ENCODE peak calls at places on chromosome 13, in six cellular contexts. U is sigmoid colon, N is stomach, P is spleen, Q is suprapubic skin, S is HCT116. K is an unnamed sample.

GRCh38 chr13:32253911-32254399 is 61.2 kb downstream of the ZAR1L start:
- DNase-seq in U (no peak), N (peak; percentile 52), P (no peak), Q (no peak), S (no peak), K (no peak)

GRCh38 chr13:60155978-60156377 is 7.8 kb downstream of the DIAPH3 start:
- DNase-seq in U (no peak), N (no peak), P (no peak), Q (no peak), S (no peak), K (no peak)

GRCh38 chr13:21012841-21013681 is 48.3 kb downstream of the LATS2 start:
- DNase-seq in U (no peak), N (no peak), P (no peak), Q (no peak), S (no peak), K (no peak)

GRCh38 chr13:97802213-97802612 is 151.3 kb upstream of the IPO5 start:
- DNase-seq in U (no peak), N (no peak), P (no peak), Q (no peak), S (no peak), K (no peak)

GRCh38 chr13:44576396-44577235 is 486 bp upstream of the TSC22D1 start:
- DNase-seq in U (peak; percentile 66), N (peak; percentile 34), P (no peak), Q (peak; percentile 68), S (no peak), K (peak; percentile 92)

GRCh38 chr13:91236182-91236581 is 111.3 kb upstream of the MIR17HG start:
- DNase-seq in U (no peak), N (no peak), P (no peak), Q (no peak), S (no peak), K (no peak)

GRCh38 chr13:71799320-71799719 is 67.7 kb downstream of the DACH1 start:
- DNase-seq in U (no peak), N (no peak), P (no peak), Q (no peak), S (no peak), K (no peak)

GRCh38 chr13:76872686-76873085 is 13.5 kb downstream of the KCTD12 start:
- DNase-seq in U (no peak), N (no peak), P (no peak), Q (no peak), S (no peak), K (no peak)

GRCh38 chr13:50171585-50172282 is 156.5 kb downstream of the KCNRG start:
- DNase-seq in U (no peak), N (no peak), P (no peak), Q (no peak), S (no peak), K (peak; percentile 55)

GRCh38 chr13:25473864-25474263 is 102.1 kb downstream of the ATP8A2 start:
- DNase-seq in U (no peak), N (no peak), P (no peak), Q (no peak), S (no peak), K (no peak)

GRCh38 chr13:49296659-49297058 is 48.9 kb downstream of the CDADC1 start:
- DNase-seq in U (no peak), N (no peak), P (no peak), Q (no peak), S (no peak), K (no peak)

GRCh38 chr13:30824651-30825050 is 81.4 kb upstream of the MEDAG start:
- DNase-seq in U (peak; percentile 40), N (peak; percentile 38), P (no peak), Q (no peak), S (no peak), K (no peak)
- TF ChIP-seq POLR2AphosphoS5 in U (no peak), N (no peak), P (no peak), Q (no peak), S (no peak), K (no peak)

GRCh38 chr13:99320693-99321481 is 13.7 kb upstream of the GPR183 start:
- DNase-seq in U (no peak), N (no peak), P (no peak), Q (no peak), S (peak; percentile 68), K (no peak)
- TF ChIP-seq POLR2A in U (no peak), N (no peak), P (no peak), Q (no peak), S (no peak), K (no peak)

GRCh38 chr13:79386125-79386822 is 19.8 kb downstream of the RBM26 start:
- DNase-seq in U (no peak), N (no peak), P (no peak), Q (no peak), S (no peak), K (no peak)

GRCh38 chr13:79392882-79393563 is 13.0 kb downstream of the RBM26 start:
- DNase-seq in U (no peak), N (no peak), P (no peak), Q (no peak), S (no peak), K (no peak)

GRCh38 chr13:79387853-79388252 is 18.2 kb downstream of the RBM26 start:
- DNase-seq in U (no peak), N (no peak), P (no peak), Q (no peak), S (no peak), K (no peak)

GRCh38 chr13:79385694-79386093 is 20.4 kb downstream of the RBM26 start:
- DNase-seq in U (no peak), N (no peak), P (no peak), Q (no peak), S (no peak), K (no peak)

GRCh38 chr13:79389031-79389430 is 17.0 kb downstream of the RBM26 start:
- DNase-seq in U (no peak), N (no peak), P (no peak), Q (no peak), S (no peak), K (no peak)
- H3K4me1 ChIP-seq in U (peaks cover 38% of the 10 kb centered on the region), N (peaks cover 36% of the 10 kb centered on the region), P (peaks cover 74% of the 10 kb centered on the region), Q (peaks cover 18% of the 10 kb centered on the region), S (peaks cover 8% of the 10 kb centered on the region), K (peaks cover 34% of the 10 kb centered on the region)

DNA sequence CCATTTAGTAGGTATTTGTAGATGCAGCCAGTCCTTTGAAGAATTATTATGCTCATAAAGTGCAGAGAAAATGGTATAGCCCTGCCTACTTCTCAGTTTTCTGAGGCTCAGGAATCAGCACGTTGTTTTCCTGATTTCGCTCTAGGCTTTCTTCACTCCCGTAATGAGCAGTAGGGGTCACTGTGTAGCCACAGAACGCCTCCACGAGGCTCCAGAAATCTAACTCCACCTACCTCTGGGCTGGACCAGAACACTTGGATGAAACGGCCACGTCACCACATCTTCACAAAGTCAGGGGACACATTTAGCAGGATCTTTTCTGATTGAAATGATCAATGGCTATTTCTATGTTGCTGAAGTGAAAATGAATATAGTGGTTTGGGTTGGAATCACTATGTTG is 49.8 kb upstream of the GTF3A start:
- DNase-seq in U (peak; percentile 78), N (peak; percentile 73), P (no peak), Q (no peak), S (peak; percentile 85), K (peak; percentile 75)
- TF ChIP-seq POLR2AphosphoS5 in U (no peak), N (peak; percentile 39), P (no peak), Q (no peak), S (no peak), K (no peak)

GRCh38 chr13:110643768-110644421 is 28.6 kb downstream of the NAXD start:
- DNase-seq in U (no peak), N (peak; percentile 23), P (peak; percentile 63), Q (no peak), S (no peak), K (no peak)
- TF ChIP-seq POLR2A in U (no peak), N (no peak), P (no peak), Q (no peak), S (no peak), K (no peak)

GRCh38 chr13:99376132-99376531 is 68.9 kb upstream of the GPR183 start:
- DNase-seq in U (peak; percentile 66), N (no peak), P (peak; percentile 91), Q (no peak), S (no peak), K (no peak)

GRCh38 chr13:99374994-99375805 is 68.0 kb upstream of the GPR183 start:
- DNase-seq in U (no peak), N (no peak), P (peak; percentile 95), Q (no peak), S (no peak), K (no peak)

GRCh38 chr13:99375806-99376080 is 68.5 kb upstream of the GPR183 start:
- DNase-seq in U (no peak), N (no peak), P (peak; percentile 72), Q (no peak), S (no peak), K (no peak)

GRCh38 chr13:99377641-99378040 is 70.4 kb upstream of the GPR183 start:
- DNase-seq in U (peak; percentile 37), N (no peak), P (no peak), Q (no peak), S (no peak), K (no peak)

GRCh38 chr13:99376924-99377323 is 69.7 kb upstream of the GPR183 start:
- DNase-seq in U (no peak), N (no peak), P (peak; percentile 51), Q (no peak), S (no peak), K (no peak)
- H3K4me1 ChIP-seq in U (no peaks in the 10 kb centered on the region), N (no peaks in the 10 kb centered on the region), P (peaks cover 91% of the 10 kb centered on the region), Q (no peaks in the 10 kb centered on the region), S (no peaks in the 10 kb centered on the region), K (no peaks in the 10 kb centered on the region)

DNA sequence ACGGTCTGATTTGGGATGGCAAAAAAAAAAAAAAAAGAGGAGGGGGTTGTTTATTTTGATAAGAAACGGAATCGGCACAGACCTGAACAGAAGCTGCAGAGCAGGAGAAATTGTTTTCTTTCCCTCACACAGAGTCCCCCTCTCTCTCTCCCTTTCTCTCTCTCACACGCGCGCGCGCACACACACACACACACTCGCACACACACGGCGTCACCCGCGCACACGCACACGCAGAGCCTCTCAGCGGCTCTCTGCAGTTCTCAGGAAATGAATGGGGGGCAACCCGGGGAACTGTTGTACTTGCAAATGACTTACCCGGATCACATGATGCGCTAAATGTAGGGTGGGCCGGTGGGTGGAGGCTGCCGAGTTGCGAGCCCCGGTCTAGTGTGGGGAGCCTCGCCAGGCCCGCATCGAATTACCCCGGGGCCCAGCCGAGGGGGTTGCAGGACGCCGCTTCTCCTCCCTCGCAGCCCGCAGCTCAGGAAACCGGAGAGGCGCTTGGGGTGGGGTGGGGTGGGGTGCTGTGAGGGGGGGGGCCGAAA is 475 bp downstream of the KLF12 start:
- DNase-seq in U (peak; percentile 95), N (peak; percentile 73), P (peak; percentile 96), Q (peak; percentile 85), S (peak; percentile 29), K (peak; percentile 91)
- TF ChIP-seq POLR2AphosphoS5 in U (peak; percentile 81), N (peak; percentile 60), P (peak; percentile 97), Q (no peak), S (no peak), K (no peak)

GRCh38 chr13:73079359-73079758 is 20.6 kb downstream of the KLF5 start:
- DNase-seq in U (no peak), N (peak; percentile 47), P (no peak), Q (no peak), S (no peak), K (no peak)
- TF ChIP-seq POLR2A in U (no peak), N (no peak), P (no peak), Q (no peak), S (no peak), K (no peak)